ENCODE peak calls at places on chromosomes 11 and 22, in five cellular contexts. L, P, C, H and B are unnamed samples.

GRCh38 chr11:22479133-22479690 is 141.0 kb downstream of the SLC17A6 start:
- DNase-seq in C (no peak), L (no peak), P (no peak), H (no peak), B (no peak)

GRCh38 chr22:38267086-38267485 is 5.7 kb downstream of the TMEM184B start:
- DNase-seq in L (peak), C (peak), P (no peak), H (no peak), B (no peak)

GRCh38 chr11:44727373-44728084 is 767 bp downstream of the TSPAN18 start:
- DNase-seq in H (peak), P (no peak), L (peak), C (peak), B (peak)

GRCh38 chr11:44632466-44633123 is 67.1 kb downstream of the CD82 start:
- DNase-seq in L (no peak), H (peak), P (no peak), C (peak), B (peak)

GRCh38 chr11:124798991-124799383 is 1.2 kb downstream of the MSANTD2 start:
- DNase-seq in H (peak), C (no peak), P (no peak), L (peak), B (peak)

GRCh38 chr11:125287467-125288232 is 123.1 kb downstream of the PKNOX2 start:
- DNase-seq in P (no peak), H (no peak), C (no peak), L (peak), B (peak)

GRCh38 chr22:49847751-49848689 is 5.6 kb upstream of the ZBED4 start:
- DNase-seq in L (no peak), C (no peak), P (no peak), H (no peak), B (no peak)

GRCh38 chr11:93694586-93694985 is 33.1 kb downstream of the CEP295 start:
- DNase-seq in P (no peak), L (no peak), H (no peak), C (no peak), B (no peak)

GRCh38 chr11:64553554-64554201 is 37.3 kb upstream of the SLC22A12 start:
- DNase-seq in L (peak), P (no peak), H (peak), C (peak), B (peak)
- H2AFZ ChIP-seq in L (peak), P (no peak), H (no peak), C (no peak), B (no peak)

DNA sequence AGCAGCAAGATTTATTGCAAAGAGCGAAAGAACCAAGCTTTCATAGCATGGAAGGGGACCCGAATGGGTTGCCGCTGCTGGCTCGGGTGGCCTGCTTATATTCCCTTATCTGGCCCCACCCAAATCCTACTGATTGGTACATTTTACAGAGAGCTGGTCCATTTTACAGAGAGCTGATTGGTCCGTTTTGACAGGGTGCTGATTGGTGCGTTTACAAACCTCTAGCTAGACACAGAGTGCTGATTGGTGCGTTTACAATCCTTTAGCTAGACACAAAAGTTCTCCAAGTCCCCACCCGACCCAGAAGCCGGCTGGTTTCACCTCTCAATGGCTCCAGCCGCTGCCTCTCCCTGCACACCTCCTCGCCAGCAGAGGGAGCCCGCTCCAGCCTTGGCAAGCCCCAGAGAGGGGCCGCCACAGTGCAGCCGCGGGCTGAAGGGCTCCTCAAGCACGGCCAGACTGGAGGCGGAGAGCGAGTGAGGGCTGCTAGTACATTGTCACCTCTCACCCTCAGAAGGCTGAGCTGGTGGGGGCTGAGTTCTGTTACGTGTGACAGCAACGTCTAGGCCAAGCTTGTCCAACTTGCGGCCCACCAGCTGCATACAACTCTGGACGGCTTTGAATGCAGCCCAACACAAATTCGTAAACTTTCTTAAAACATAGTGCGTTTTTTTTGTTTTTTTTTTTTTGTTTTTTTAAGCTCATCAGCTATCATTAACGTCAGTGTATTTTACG is 8.7 kb downstream of the PTH start:
- DNase-seq in H (peak), C (peak), L (no peak), P (no peak), B (peak)
- H2AFZ ChIP-seq in H (no peak), C (peak), L (peak), P (peak), B (no peak)

GRCh38 chr11:67545280-67545679 is 22.0 kb upstream of the CABP2 start:
- DNase-seq in C (peak), P (no peak), H (no peak), L (no peak), B (no peak)
- H2AFZ ChIP-seq in C (no peak), P (no peak), H (no peak), L (no peak), B (no peak)

GRCh38 chr11:117117681-117118080 is 19.5 kb upstream of the SIK3 start:
- DNase-seq in H (no peak), C (no peak), L (no peak), P (no peak), B (no peak)

GRCh38 chr11:117127164-117127563 is 16.9 kb upstream of the PAFAH1B2 start:
- DNase-seq in L (no peak), P (no peak), H (no peak), C (no peak), B (no peak)

GRCh38 chr11:117126223-117126965 is 17.7 kb upstream of the PAFAH1B2 start:
- DNase-seq in H (no peak), L (no peak), P (no peak), C (no peak), B (no peak)

GRCh38 chr11:117122546-117122945 is 21.5 kb upstream of the PAFAH1B2 start:
- DNase-seq in P (no peak), H (no peak), C (no peak), L (no peak), B (no peak)

DNA sequence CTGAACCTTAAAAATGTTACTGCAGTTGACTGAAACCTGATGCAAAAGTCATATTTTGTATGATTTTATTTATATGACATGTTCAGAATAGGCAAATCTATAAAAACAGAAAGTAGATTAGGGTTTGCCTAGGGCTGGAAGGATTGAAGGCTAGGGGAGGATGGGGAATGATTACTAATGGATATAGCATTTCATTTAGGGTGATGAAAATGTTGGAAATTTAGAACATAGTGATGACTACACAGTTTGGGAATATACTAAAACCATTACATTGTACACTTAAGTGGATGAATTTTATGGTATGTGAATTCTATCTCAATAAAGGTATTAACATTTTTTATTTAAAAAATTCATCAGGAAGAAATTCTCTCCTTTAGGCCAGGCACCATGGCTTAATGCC is 22.9 kb upstream of the PAFAH1B2 start:
- DNase-seq in L (peak), H (no peak), P (no peak), C (no peak), B (no peak)
- H2AFZ ChIP-seq in L (no peak), H (no peak), P (no peak), C (no peak), B (no peak)

GRCh38 chr11:103175461-103176129 is 66.4 kb downstream of the DYNC2H1 start:
- DNase-seq in H (no peak), P (no peak), C (no peak), L (no peak), B (no peak)

DNA sequence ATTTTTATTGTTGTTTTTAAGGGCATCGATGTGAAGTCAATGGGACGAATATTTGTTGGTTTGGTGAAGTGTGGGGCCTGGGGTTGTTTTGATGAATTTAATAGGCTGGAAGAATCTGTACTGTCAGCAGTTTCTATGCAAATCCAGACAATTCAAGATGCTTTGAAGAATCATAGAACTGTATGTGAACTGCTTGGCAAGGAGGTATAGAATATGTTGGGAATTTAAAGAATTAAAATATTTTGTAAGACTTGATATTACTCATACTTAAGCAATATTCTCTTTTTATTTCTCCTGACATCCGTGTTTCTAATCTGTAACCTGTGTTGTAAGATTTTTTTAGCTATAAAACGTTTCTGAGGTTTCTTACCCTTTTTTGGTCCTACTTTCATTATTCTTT is 61.6 kb downstream of the DYNC2H1 start:
- DNase-seq in P (no peak), C (no peak), H (no peak), L (peak), B (no peak)
- H2AFZ ChIP-seq in P (no peak), C (no peak), H (no peak), L (no peak), B (no peak)

GRCh38 chr22:36432592-36433317 is 45.0 kb upstream of the MYH9 start:
- DNase-seq in H (no peak), P (no peak), L (no peak), C (no peak), B (no peak)
- H2AFZ ChIP-seq in H (no peak), P (no peak), L (peak), C (no peak), B (no peak)

DNA sequence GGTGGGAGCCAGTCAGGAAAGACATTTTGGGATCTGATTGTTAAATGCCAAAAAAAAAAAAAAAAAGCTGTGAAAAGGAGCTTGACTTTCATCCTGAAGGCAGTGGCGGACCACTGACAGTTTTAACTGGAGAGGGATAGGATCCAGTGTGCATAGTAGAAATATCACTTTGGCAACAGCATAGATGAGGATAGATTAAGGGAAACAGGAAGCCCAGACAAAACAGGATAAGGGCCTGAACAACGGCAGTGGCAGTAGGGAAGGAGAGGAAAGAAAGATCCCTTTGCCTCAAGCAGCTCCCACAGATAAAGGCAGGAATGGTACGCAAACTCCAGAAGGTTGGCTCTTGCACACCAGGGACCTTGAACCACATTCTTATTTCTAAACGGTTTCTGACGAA is 99.3 kb downstream of the GAB2 start:
- DNase-seq in H (no peak), L (no peak), P (no peak), C (no peak), B (no peak)
- H2AFZ ChIP-seq in H (no peak), L (peak), P (no peak), C (no peak), B (no peak)

DNA sequence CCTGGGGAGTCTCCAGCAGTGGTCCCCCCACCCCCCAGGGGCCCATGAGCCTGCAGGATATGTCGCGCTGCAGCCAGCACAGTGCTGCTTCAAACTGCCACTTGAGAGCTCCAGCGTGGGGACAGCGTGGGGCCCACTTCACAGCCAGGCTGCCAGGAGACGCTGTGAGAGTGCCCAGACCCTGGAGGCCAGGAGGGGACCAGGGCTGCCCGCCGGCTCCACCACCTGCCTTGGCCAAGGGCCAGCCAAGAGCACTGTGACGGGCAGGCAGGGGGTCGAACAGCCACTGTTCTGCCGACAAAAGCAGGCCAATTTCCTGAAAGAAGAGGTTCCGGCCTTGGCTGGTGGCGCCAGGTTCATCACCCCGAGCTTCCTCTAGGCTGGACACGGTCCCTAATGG is 60.2 kb downstream of the FLRT1 start:
- DNase-seq in L (no peak), H (no peak), C (no peak), P (no peak), B (no peak)
- H2AFZ ChIP-seq in L (no peak), H (no peak), C (no peak), P (no peak), B (no peak)

DNA sequence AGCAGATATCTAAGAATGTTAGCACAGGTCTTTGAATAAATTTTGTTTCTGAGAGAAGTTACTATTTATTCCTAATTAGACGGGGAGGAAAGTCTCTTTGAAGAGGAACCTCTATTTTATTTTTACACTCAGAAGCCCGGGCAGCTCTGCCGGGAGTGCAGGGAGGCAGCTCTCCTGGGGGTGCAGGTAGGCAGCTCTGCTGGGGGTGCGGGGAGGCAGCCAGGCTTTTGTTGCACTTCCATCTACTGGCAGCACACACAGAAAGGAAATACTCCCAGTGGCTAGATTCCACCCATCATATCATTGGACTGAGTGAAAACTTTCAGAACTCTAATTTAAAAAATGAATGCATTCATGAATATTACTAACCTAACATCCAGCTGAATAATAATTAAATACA is 24.6 kb downstream of the OR10A6 start:
- DNase-seq in P (no peak), H (no peak), C (no peak), L (no peak), B (no peak)
- H2AFZ ChIP-seq in P (peak), H (peak), C (no peak), L (no peak), B (no peak)

GRCh38 chr11:67639438-67639859 is at the start of gene TBX10:
- DNase-seq in P (no peak), C (peak), L (no peak), H (no peak), B (no peak)
- H2AFZ ChIP-seq in P (no peak), C (no peak), L (peak), H (no peak), B (no peak)